ENCODE peak calls at places on chromosomes 13 and 19, in four cellular contexts. One of them, this sample, is unnamed.

GRCh38 chr13:46648166-46648607 is 95.2 kb downstream of the LRCH1 start:
- DNase-seq in H1: no peak
- DNase-seq in GM12878: no peak
- DNase-seq in K562: peak
- DNase-seq in this sample: peak

GRCh38 chr13:23588576-23589141 is 18.4 kb downstream of the TNFRSF19 start:
- DNase-seq in H1: no peak
- DNase-seq in GM12878: no peak
- DNase-seq in K562: no peak
- DNase-seq in this sample: no peak

GRCh38 chr19:14004619-14005380 is 1.3 kb downstream of the RFX1 start:
- DNase-seq in H1: no peak
- DNase-seq in GM12878: peak
- DNase-seq in K562: peak
- DNase-seq in this sample: peak

GRCh38 chr13:28392896-28393295 is 102.0 kb downstream of the FLT1 start:
- DNase-seq in H1: no peak
- DNase-seq in GM12878: no peak
- DNase-seq in K562: no peak
- DNase-seq in this sample: no peak

GRCh38 chr13:30049692-30050091 is 199.3 kb upstream of the UBL3 start:
- DNase-seq in H1: no peak
- DNase-seq in GM12878: no peak
- DNase-seq in K562: no peak
- DNase-seq in this sample: no peak

GRCh38 chr19:6521718-6522646 is 8.8 kb upstream of the TNFSF9 start:
- DNase-seq in H1: no peak
- DNase-seq in GM12878: peak
- DNase-seq in K562: peak
- DNase-seq in this sample: no peak

GRCh38 chr13:48862572-48862971 is 113.1 kb upstream of the FNDC3A start:
- DNase-seq in H1: no peak
- DNase-seq in GM12878: no peak
- DNase-seq in K562: no peak
- DNase-seq in this sample: no peak

GRCh38 chr19:16376241-16376640 is 51.6 kb downstream of the KLF2 start:
- DNase-seq in H1: no peak
- DNase-seq in GM12878: no peak
- DNase-seq in K562: no peak
- DNase-seq in this sample: no peak

GRCh38 chr13:25980255-25980654 is 71.6 kb downstream of the SHISA2 start:
- DNase-seq in H1: no peak
- DNase-seq in GM12878: no peak
- DNase-seq in K562: peak
- DNase-seq in this sample: peak

GRCh38 chr13:24626449-24626848 is 53.8 kb upstream of the ATP12A start:
- DNase-seq in H1: no peak
- DNase-seq in GM12878: no peak
- DNase-seq in K562: no peak
- DNase-seq in this sample: no peak

GRCh38 chr19:55275851-55276719 is 3.8 kb downstream of the HSPBP1 start:
- DNase-seq in H1: no peak
- DNase-seq in GM12878: no peak
- DNase-seq in K562: no peak
- DNase-seq in this sample: no peak

GRCh38 chr13:73335226-73335625 is 276.4 kb downstream of the KLF5 start:
- DNase-seq in H1: no peak
- DNase-seq in GM12878: peak
- DNase-seq in K562: no peak
- DNase-seq in this sample: no peak

GRCh38 chr13:53240316-53240715 is 211.7 kb downstream of the OLFM4 start:
- DNase-seq in H1: no peak
- DNase-seq in GM12878: no peak
- DNase-seq in K562: no peak
- DNase-seq in this sample: no peak

GRCh38 chr19:55640043-55640576 is 692 bp upstream of the ZNF580 start:
- DNase-seq in H1: no peak
- DNase-seq in GM12878: no peak
- DNase-seq in K562: peak
- DNase-seq in this sample: no peak

GRCh38 chr13:47216176-47216822 is 319.4 kb upstream of the HTR2A start:
- DNase-seq in H1: no peak
- DNase-seq in GM12878: no peak
- DNase-seq in K562: no peak
- DNase-seq in this sample: no peak

GRCh38 chr13:108470921-108471320 is 158.5 kb upstream of the MYO16 start:
- DNase-seq in H1: no peak
- DNase-seq in GM12878: no peak
- DNase-seq in K562: no peak
- DNase-seq in this sample: no peak

GRCh38 chr13:101829484-101829883 is 377.0 kb downstream of the ITGBL1 start:
- DNase-seq in H1: no peak
- DNase-seq in GM12878: no peak
- DNase-seq in K562: no peak
- DNase-seq in this sample: no peak

DNA sequence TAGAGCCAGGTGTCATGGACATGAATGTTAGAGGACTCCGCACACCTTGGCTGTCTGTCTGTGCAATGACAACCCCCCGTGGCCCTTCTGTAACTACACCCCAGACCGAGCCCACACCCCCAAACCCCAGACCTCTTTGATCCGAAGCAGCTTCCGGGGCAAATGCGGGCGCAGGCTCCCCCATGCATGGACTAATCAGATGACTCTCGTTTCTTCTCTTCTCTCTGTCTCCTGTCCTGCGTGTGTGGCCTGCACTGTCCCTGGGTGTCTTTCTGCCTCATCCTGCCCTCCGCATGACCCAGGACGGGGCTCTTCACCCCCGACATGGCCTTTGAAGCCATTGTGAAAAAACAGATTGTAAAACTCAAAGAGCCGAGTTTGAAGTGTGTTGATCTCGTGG is 38.9 kb downstream of the TMED1 start:
- DNase-seq in H1: no peak
- DNase-seq in GM12878: no peak
- DNase-seq in K562: no peak
- DNase-seq in this sample: no peak
- TF ChIP-seq ZNF274 in H1: no peak
- TF ChIP-seq ZNF274 in GM12878: no peak
- TF ChIP-seq ZNF274 in K562: no peak
- TF ChIP-seq ZNF274 in this sample: no peak

DNA sequence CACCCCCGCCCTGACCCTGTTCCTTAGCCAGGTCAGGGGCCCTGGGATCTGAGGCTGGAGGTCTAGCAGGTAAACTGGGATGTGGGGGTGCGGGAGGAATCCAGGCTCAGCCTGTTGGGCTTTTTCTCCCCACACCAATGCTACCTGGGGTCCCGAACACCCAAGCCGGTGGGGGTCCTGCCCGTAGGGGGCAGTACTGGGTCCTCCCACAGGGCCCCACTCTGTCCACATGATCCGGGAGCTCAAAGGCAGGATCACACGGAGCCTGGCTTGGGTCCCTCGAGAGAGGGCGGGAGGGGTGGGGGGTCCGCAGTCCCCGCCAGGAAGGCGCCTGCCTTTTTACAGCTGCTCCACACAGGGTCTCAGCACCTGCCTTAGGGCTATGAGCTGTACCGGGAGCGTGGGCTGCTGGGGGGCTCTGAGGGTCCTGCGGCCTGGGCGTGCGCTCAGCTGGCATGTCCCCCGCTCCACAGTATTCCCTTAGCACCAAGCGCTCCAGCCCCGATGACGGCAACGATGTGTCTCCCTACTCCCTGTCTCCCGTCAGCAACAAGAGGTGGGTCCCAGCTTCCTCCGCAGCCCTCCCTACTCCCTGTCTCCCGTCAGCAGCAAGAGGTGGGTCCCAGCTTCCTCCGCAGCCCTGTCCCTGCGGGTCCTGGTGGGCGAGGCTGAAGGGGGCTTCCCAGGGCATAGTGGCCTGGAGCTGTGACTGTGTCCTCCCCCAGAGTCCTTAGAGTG is 12.3 kb upstream of the TEKTIP1 start:
- DNase-seq in H1: no peak
- DNase-seq in GM12878: no peak
- DNase-seq in K562: no peak
- DNase-seq in this sample: no peak
- TF ChIP-seq HDAC6 in H1: no peak
- TF ChIP-seq HDAC6 in GM12878: no peak
- TF ChIP-seq HDAC6 in K562: no peak
- TF ChIP-seq HDAC6 in this sample: no peak

DNA sequence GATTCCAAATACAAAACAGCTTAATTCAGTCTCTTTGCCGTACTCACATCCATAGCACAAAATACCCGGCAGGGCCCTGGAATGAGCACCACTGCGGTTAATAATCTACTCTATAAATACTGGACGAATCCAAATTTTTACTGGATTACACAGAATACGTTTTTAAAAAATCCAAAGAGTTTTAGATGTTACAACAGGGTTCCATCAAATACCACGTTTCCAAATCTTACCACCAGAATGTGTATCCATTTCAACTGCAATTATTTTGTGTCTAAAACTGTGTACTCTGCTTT is 1.8 kb upstream of the ING1 start:
- DNase-seq in H1: no peak
- DNase-seq in GM12878: no peak
- DNase-seq in K562: no peak
- DNase-seq in this sample: peak
- TF ChIP-seq ZNF274 in H1: no peak
- TF ChIP-seq ZNF274 in GM12878: no peak
- TF ChIP-seq ZNF274 in K562: no peak
- TF ChIP-seq ZNF274 in this sample: no peak

DNA sequence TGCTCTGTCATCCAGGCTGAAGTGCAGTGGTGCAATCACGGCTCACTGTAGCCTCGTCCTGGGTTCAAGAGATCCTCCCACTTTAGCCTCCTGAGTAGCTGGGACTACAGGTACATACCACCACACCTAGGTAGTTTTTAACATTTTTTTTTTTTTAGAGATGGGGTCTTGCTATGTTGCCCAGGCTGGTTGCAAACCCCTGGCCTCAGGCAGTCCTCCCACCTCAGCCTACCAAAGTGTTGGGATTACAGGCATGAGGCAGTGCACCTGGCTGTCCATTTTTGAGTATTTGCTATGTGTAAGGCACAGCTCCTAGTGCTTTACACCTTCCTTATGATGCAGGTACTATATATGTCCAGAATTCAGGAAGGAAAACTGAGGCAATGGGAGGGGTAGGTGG is 138.8 kb upstream of the ZNF536 start:
- DNase-seq in H1: no peak
- DNase-seq in GM12878: no peak
- DNase-seq in K562: no peak
- DNase-seq in this sample: no peak
- TF ChIP-seq HDAC6 in H1: no peak
- TF ChIP-seq HDAC6 in GM12878: no peak
- TF ChIP-seq HDAC6 in K562: no peak
- TF ChIP-seq HDAC6 in this sample: no peak

GRCh38 chr13:113848020-113848419 is 15.9 kb downstream of the GAS6 start:
- DNase-seq in H1: peak
- DNase-seq in GM12878: no peak
- DNase-seq in K562: no peak
- DNase-seq in this sample: no peak

GRCh38 chr13:113848431-113849260 is 15.2 kb downstream of the GAS6 start:
- DNase-seq in H1: peak
- DNase-seq in GM12878: no peak
- DNase-seq in K562: no peak
- DNase-seq in this sample: no peak

GRCh38 chr13:113850722-113851479 is 13.0 kb downstream of the GAS6 start:
- DNase-seq in H1: no peak
- DNase-seq in GM12878: no peak
- DNase-seq in K562: no peak
- DNase-seq in this sample: no peak

GRCh38 chr13:113849981-113850721 is 13.7 kb downstream of the GAS6 start:
- DNase-seq in H1: no peak
- DNase-seq in GM12878: no peak
- DNase-seq in K562: no peak
- DNase-seq in this sample: no peak

DNA sequence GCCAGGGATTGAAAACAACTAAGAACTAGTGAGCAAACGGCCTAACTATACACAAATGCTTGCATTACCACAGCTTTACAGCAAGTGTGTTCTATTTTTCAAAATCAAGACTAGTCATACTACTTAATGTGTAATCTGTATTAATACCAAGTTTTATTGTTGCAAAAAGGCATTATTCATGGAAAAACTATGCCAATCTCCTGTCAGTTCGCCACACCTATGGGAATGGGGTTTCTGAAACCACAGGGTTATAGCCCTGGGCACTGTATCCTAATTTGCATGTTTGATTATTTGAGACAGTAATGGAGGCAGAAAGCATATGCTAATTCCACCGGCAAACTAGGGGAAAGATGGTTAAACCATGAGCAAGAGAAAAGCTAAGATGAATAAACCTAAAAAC is 14.3 kb downstream of the GAS6 start:
- DNase-seq in H1: no peak
- DNase-seq in GM12878: no peak
- DNase-seq in K562: no peak
- DNase-seq in this sample: no peak
- TF ChIP-seq ZNF274 in H1: no peak
- TF ChIP-seq ZNF274 in GM12878: no peak
- TF ChIP-seq ZNF274 in K562: no peak
- TF ChIP-seq ZNF274 in this sample: no peak